ENCODE peak calls at places on chromosome 1, in four cellular contexts. S is pons, L is LHCN-M2, R is Ammon's horn. Q is an unnamed sample.

GRCh38 chr1:40344597-40344996 is 27.5 kb upstream of the COL9A2 start:
- DNase-seq in S (peak), R (peak), L (peak), Q (peak)

GRCh38 chr1:163535807-163536206 is 214.1 kb downstream of the NUF2 start:
- DNase-seq in R (peak), L (peak), S (no peak), Q (peak)

GRCh38 chr1:163661386-163661785 is 339.6 kb downstream of the NUF2 start:
- DNase-seq in R (peak), S (no peak), L (no peak), Q (no peak)

GRCh38 chr1:28983091-28983490 is 68.7 kb downstream of the EPB41 start:
- DNase-seq in L (no peak), R (no peak), S (no peak), Q (no peak)

GRCh38 chr1:100423832-100424337 is 71.6 kb downstream of the CDC14A start:
- DNase-seq in L (no peak), S (no peak), R (no peak), Q (no peak)

GRCh38 chr1:66852870-66853269 is 51.8 kb upstream of the INSL5 start:
- DNase-seq in L (no peak), S (no peak), R (no peak), Q (no peak)

GRCh38 chr1:65209005-65209885 is 61.2 kb downstream of the AK4 start:
- DNase-seq in S (peak), R (peak), L (peak), Q (peak)

GRCh38 chr1:53486395-53487026 is 27.3 kb downstream of the DMRTB1 start:
- DNase-seq in S (no peak), R (no peak), L (no peak), Q (no peak)

GRCh38 chr1:68229927-68230812 is 2.2 kb downstream of the WLS start:
- DNase-seq in R (no peak), L (no peak), S (no peak), Q (peak)

GRCh38 chr1:221801773-221802516 is 60.1 kb upstream of the DUSP10 start:
- DNase-seq in S (no peak), R (no peak), L (peak), Q (peak)

GRCh38 chr1:983736-984475 is 2.0 kb upstream of the PERM1 start:
- DNase-seq in L (no peak), R (no peak), S (no peak), Q (peak)

GRCh38 chr1:161864577-161864976 is 98.5 kb downstream of the ATF6 start:
- DNase-seq in L (peak), R (peak), S (peak), Q (peak)

GRCh38 chr1:220877348-220878095 is 1.7 kb upstream of the HLX start:
- DNase-seq in L (no peak), S (no peak), R (no peak), Q (no peak)

GRCh38 chr1:206933333-206933945 is 11.7 kb upstream of the FCMR start:
- DNase-seq in S (no peak), L (peak), R (no peak), Q (no peak)

GRCh38 chr1:201717286-201717685 is 111.7 kb upstream of the IPO9 start:
- DNase-seq in R (no peak), L (no peak), S (no peak), Q (no peak)

GRCh38 chr1:198776602-198777029 is 137.8 kb downstream of the PTPRC start:
- DNase-seq in S (peak), R (peak), L (peak), Q (no peak)

GRCh38 chr1:81948495-81948894 is 147.8 kb downstream of the ADGRL2 start:
- DNase-seq in R (no peak), L (no peak), S (no peak), Q (no peak)

GRCh38 chr1:94000531-94001282 is 91.5 kb upstream of the GCLM start:
- DNase-seq in R (no peak), L (no peak), S (no peak), Q (no peak)

GRCh38 chr1:99570486-99571089 is 75.3 kb upstream of the PALMD start:
- DNase-seq in S (no peak), R (peak), L (peak), Q (no peak)

GRCh38 chr1:246691622-246692495 is 32.4 kb upstream of the SCCPDH start:
- DNase-seq in L (no peak), S (no peak), R (peak), Q (no peak)

GRCh38 chr1:181141431-181141910 is 53.0 kb downstream of the IER5 start:
- DNase-seq in L (peak), S (no peak), R (no peak), Q (no peak)

GRCh38 chr1:36081926-36082485 is 1.9 kb upstream of the TEKT2 start:
- DNase-seq in L (no peak), R (no peak), S (no peak), Q (no peak)

GRCh38 chr1:147751346-147751745 is 9.1 kb downstream of the GJA5 start:
- DNase-seq in L (no peak), S (no peak), R (no peak), Q (no peak)

GRCh38 chr1:87939486-87939885 is 610.8 kb downstream of the LMO4 start:
- DNase-seq in L (no peak), R (no peak), S (no peak), Q (no peak)

GRCh38 chr1:26991310-26992116 is 2.0 kb upstream of the TRNP1 start:
- DNase-seq in R (no peak), L (no peak), S (no peak), Q (peak)

GRCh38 chr1:203287109-203287893 is 18.0 kb upstream of the BTG2 start:
- DNase-seq in S (peak), R (peak), L (peak), Q (peak)